ENCODE peak calls at places on chromosome 1, in six cellular contexts. One of them, this sample, is unnamed.

GRCh38 chr1:204574016-204574855 is 58.0 kb downstream of the MDM4 start:
- DNase-seq in mucosa of gallbladder: no peak
- DNase-seq in progenitor cell of endocrine pancreas: no peak
- DNase-seq in NCI-H1092 treated with DMSO at 0.1 percent for 48 hours: no peak
- DNase-seq in OCI-LY7: no peak
- DNase-seq in ureter: no peak
- DNase-seq in this sample: no peak

GRCh38 chr1:2068951-2069350 is 18.7 kb downstream of the PRKCZ start:
- DNase-seq in OCI-LY7: no peak
- DNase-seq in mucosa of gallbladder: no peak
- DNase-seq in ureter: no peak
- DNase-seq in progenitor cell of endocrine pancreas: no peak
- DNase-seq in NCI-H1092 treated with DMSO at 0.1 percent for 48 hours: no peak
- DNase-seq in this sample: no peak

GRCh38 chr1:205519541-205520131 is 15.2 kb downstream of the CDK18 start:
- DNase-seq in progenitor cell of endocrine pancreas: no peak
- DNase-seq in ureter: no peak
- DNase-seq in OCI-LY7: no peak
- DNase-seq in NCI-H1092 treated with DMSO at 0.1 percent for 48 hours: no peak
- DNase-seq in mucosa of gallbladder: no peak
- DNase-seq in this sample: no peak

GRCh38 chr1:54052470-54052933 is 502 bp downstream of the TMEM59 start:
- DNase-seq in mucosa of gallbladder: peak
- DNase-seq in NCI-H1092 treated with DMSO at 0.1 percent for 48 hours: peak
- DNase-seq in ureter: peak
- DNase-seq in OCI-LY7: peak
- DNase-seq in progenitor cell of endocrine pancreas: peak
- DNase-seq in this sample: no peak

GRCh38 chr1:111471538-111471937 is 2.2 kb upstream of the C1orf162 start:
- DNase-seq in progenitor cell of endocrine pancreas: no peak
- DNase-seq in mucosa of gallbladder: no peak
- DNase-seq in OCI-LY7: no peak
- DNase-seq in ureter: no peak
- DNase-seq in NCI-H1092 treated with DMSO at 0.1 percent for 48 hours: no peak
- DNase-seq in this sample: no peak

GRCh38 chr1:54401799-54402198 is 4.4 kb downstream of the SSBP3 start:
- DNase-seq in OCI-LY7: no peak
- DNase-seq in NCI-H1092 treated with DMSO at 0.1 percent for 48 hours: peak
- DNase-seq in progenitor cell of endocrine pancreas: no peak
- DNase-seq in ureter: no peak
- DNase-seq in mucosa of gallbladder: no peak
- DNase-seq in this sample: no peak

GRCh38 chr1:165883056-165883455 is 55.6 kb downstream of the UCK2 start:
- DNase-seq in mucosa of gallbladder: no peak
- DNase-seq in OCI-LY7: no peak
- DNase-seq in progenitor cell of endocrine pancreas: no peak
- DNase-seq in NCI-H1092 treated with DMSO at 0.1 percent for 48 hours: no peak
- DNase-seq in ureter: no peak
- DNase-seq in this sample: no peak

GRCh38 chr1:31625561-31626272 is 8.2 kb downstream of the HCRTR1 start:
- DNase-seq in OCI-LY7: no peak
- DNase-seq in progenitor cell of endocrine pancreas: no peak
- DNase-seq in NCI-H1092 treated with DMSO at 0.1 percent for 48 hours: no peak
- DNase-seq in mucosa of gallbladder: no peak
- DNase-seq in ureter: no peak
- DNase-seq in this sample: no peak

GRCh38 chr1:236541710-236542109 is 17.9 kb downstream of the LGALS8 start:
- DNase-seq in ureter: no peak
- DNase-seq in mucosa of gallbladder: no peak
- DNase-seq in NCI-H1092 treated with DMSO at 0.1 percent for 48 hours: no peak
- DNase-seq in progenitor cell of endocrine pancreas: no peak
- DNase-seq in OCI-LY7: no peak
- DNase-seq in this sample: no peak

GRCh38 chr1:47686731-47687617 is 249.1 kb downstream of the FOXD2 start:
- DNase-seq in NCI-H1092 treated with DMSO at 0.1 percent for 48 hours: no peak
- DNase-seq in mucosa of gallbladder: no peak
- DNase-seq in progenitor cell of endocrine pancreas: no peak
- DNase-seq in OCI-LY7: no peak
- DNase-seq in ureter: peak
- DNase-seq in this sample: peak

GRCh38 chr1:198677027-198677426 is 38.2 kb downstream of the PTPRC start:
- DNase-seq in progenitor cell of endocrine pancreas: no peak
- DNase-seq in mucosa of gallbladder: no peak
- DNase-seq in OCI-LY7: no peak
- DNase-seq in ureter: no peak
- DNase-seq in NCI-H1092 treated with DMSO at 0.1 percent for 48 hours: no peak
- DNase-seq in this sample: no peak

GRCh38 chr1:205317311-205317917 is 4.1 kb downstream of the NUAK2 start:
- DNase-seq in mucosa of gallbladder: peak
- DNase-seq in OCI-LY7: no peak
- DNase-seq in ureter: peak
- DNase-seq in progenitor cell of endocrine pancreas: no peak
- DNase-seq in NCI-H1092 treated with DMSO at 0.1 percent for 48 hours: peak
- DNase-seq in this sample: no peak

GRCh38 chr1:65209005-65209885 is 61.2 kb downstream of the AK4 start:
- DNase-seq in mucosa of gallbladder: peak
- DNase-seq in OCI-LY7: peak
- DNase-seq in NCI-H1092 treated with DMSO at 0.1 percent for 48 hours: peak
- DNase-seq in ureter: no peak
- DNase-seq in progenitor cell of endocrine pancreas: no peak
- DNase-seq in this sample: no peak

GRCh38 chr1:24277420-24278169 is 41.6 kb upstream of the GRHL3 start:
- DNase-seq in progenitor cell of endocrine pancreas: no peak
- DNase-seq in mucosa of gallbladder: no peak
- DNase-seq in NCI-H1092 treated with DMSO at 0.1 percent for 48 hours: no peak
- DNase-seq in OCI-LY7: no peak
- DNase-seq in ureter: no peak
- DNase-seq in this sample: no peak

GRCh38 chr1:46529031-46529630 is 22.3 kb downstream of the KNCN start:
- DNase-seq in progenitor cell of endocrine pancreas: no peak
- DNase-seq in NCI-H1092 treated with DMSO at 0.1 percent for 48 hours: no peak
- DNase-seq in ureter: no peak
- DNase-seq in mucosa of gallbladder: no peak
- DNase-seq in OCI-LY7: no peak
- DNase-seq in this sample: no peak

GRCh38 chr1:213327318-213327667 is 276.3 kb downstream of the RPS6KC1 start:
- DNase-seq in ureter: no peak
- DNase-seq in progenitor cell of endocrine pancreas: no peak
- DNase-seq in mucosa of gallbladder: peak
- DNase-seq in OCI-LY7: no peak
- DNase-seq in NCI-H1092 treated with DMSO at 0.1 percent for 48 hours: no peak
- DNase-seq in this sample: peak

GRCh38 chr1:2229921-2230700 is 2.0 kb downstream of the SKI start:
- DNase-seq in progenitor cell of endocrine pancreas: no peak
- DNase-seq in NCI-H1092 treated with DMSO at 0.1 percent for 48 hours: no peak
- DNase-seq in mucosa of gallbladder: no peak
- DNase-seq in OCI-LY7: no peak
- DNase-seq in ureter: no peak
- DNase-seq in this sample: peak

GRCh38 chr1:160575112-160575664 is 4.1 kb downstream of the CD84 start:
- DNase-seq in OCI-LY7: peak
- DNase-seq in progenitor cell of endocrine pancreas: no peak
- DNase-seq in NCI-H1092 treated with DMSO at 0.1 percent for 48 hours: no peak
- DNase-seq in mucosa of gallbladder: peak
- DNase-seq in ureter: no peak
- DNase-seq in this sample: no peak

GRCh38 chr1:221743416-221744208 is 1.7 kb upstream of the DUSP10 start:
- DNase-seq in mucosa of gallbladder: no peak
- DNase-seq in OCI-LY7: peak
- DNase-seq in NCI-H1092 treated with DMSO at 0.1 percent for 48 hours: peak
- DNase-seq in progenitor cell of endocrine pancreas: no peak
- DNase-seq in ureter: no peak
- DNase-seq in this sample: no peak

GRCh38 chr1:170680428-170680827 is 16.5 kb downstream of the PRRX1 start:
- DNase-seq in OCI-LY7: no peak
- DNase-seq in progenitor cell of endocrine pancreas: no peak
- DNase-seq in mucosa of gallbladder: no peak
- DNase-seq in NCI-H1092 treated with DMSO at 0.1 percent for 48 hours: no peak
- DNase-seq in ureter: no peak
- DNase-seq in this sample: no peak